ENCODE peak calls at places on chromosomes 5 and 9, in nine cellular contexts. One of them, this sample, is unnamed.

GRCh38 chr5:84372066-84372700 is 12.5 kb downstream of the EDIL3 start:
- DNase-seq in left ventricle myocardium inferior: no peak
- DNase-seq in IMR-90: peak; percentile 75
- DNase-seq in AG04450: no peak
- DNase-seq in tibial artery: no peak
- DNase-seq in pancreas: no peak
- DNase-seq in thoracic aorta: no peak
- DNase-seq in aorta: no peak
- DNase-seq in fibroblast of lung: peak; percentile 96
- DNase-seq in this sample: peak; percentile 6

GRCh38 chr5:154757647-154758406 is 2.6 kb downstream of the LARP1 start:
- DNase-seq in pancreas: peak; percentile 60
- DNase-seq in thoracic aorta: no peak
- DNase-seq in fibroblast of lung: peak; percentile 57
- DNase-seq in IMR-90: peak; percentile 22
- DNase-seq in aorta: no peak
- DNase-seq in tibial artery: no peak
- DNase-seq in AG04450: no peak
- DNase-seq in left ventricle myocardium inferior: no peak
- DNase-seq in this sample: no peak

GRCh38 chr9:71587576-71588362 is 180.5 kb downstream of the CEMIP2 start:
- DNase-seq in aorta: no peak
- DNase-seq in tibial artery: no peak
- DNase-seq in AG04450: no peak
- DNase-seq in fibroblast of lung: peak; percentile 26
- DNase-seq in pancreas: no peak
- DNase-seq in thoracic aorta: no peak
- DNase-seq in IMR-90: peak; percentile 53
- DNase-seq in left ventricle myocardium inferior: no peak
- DNase-seq in this sample: no peak

GRCh38 chr5:41416336-41416735 is 94.1 kb downstream of the PLCXD3 start:
- DNase-seq in IMR-90: no peak
- DNase-seq in thoracic aorta: no peak
- DNase-seq in fibroblast of lung: no peak
- DNase-seq in aorta: no peak
- DNase-seq in AG04450: no peak
- DNase-seq in left ventricle myocardium inferior: no peak
- DNase-seq in pancreas: no peak
- DNase-seq in tibial artery: no peak
- DNase-seq in this sample: no peak

GRCh38 chr9:98890256-98890655 is 53.5 kb upstream of the COL15A1 start:
- DNase-seq in left ventricle myocardium inferior: no peak
- DNase-seq in pancreas: peak; percentile 75
- DNase-seq in fibroblast of lung: no peak
- DNase-seq in AG04450: no peak
- DNase-seq in thoracic aorta: no peak
- DNase-seq in aorta: peak; percentile 46
- DNase-seq in IMR-90: no peak
- DNase-seq in tibial artery: no peak
- DNase-seq in this sample: no peak

GRCh38 chr5:125311743-125312142 is 565.3 kb upstream of the ZNF608 start:
- DNase-seq in tibial artery: no peak
- DNase-seq in AG04450: peak; percentile 59
- DNase-seq in aorta: no peak
- DNase-seq in left ventricle myocardium inferior: no peak
- DNase-seq in pancreas: no peak
- DNase-seq in thoracic aorta: no peak
- DNase-seq in IMR-90: peak; percentile 94
- DNase-seq in fibroblast of lung: peak; percentile 95
- DNase-seq in this sample: peak; percentile 78

GRCh38 chr9:135363556-135363955 is 116.0 kb upstream of the PPP1R26 start:
- DNase-seq in AG04450: no peak
- DNase-seq in left ventricle myocardium inferior: no peak
- DNase-seq in pancreas: no peak
- DNase-seq in IMR-90: no peak
- DNase-seq in thoracic aorta: no peak
- DNase-seq in aorta: no peak
- DNase-seq in tibial artery: no peak
- DNase-seq in fibroblast of lung: no peak
- DNase-seq in this sample: no peak

GRCh38 chr5:167128581-167128980 is 1162.9 kb upstream of the WWC1 start:
- DNase-seq in left ventricle myocardium inferior: no peak
- DNase-seq in thoracic aorta: no peak
- DNase-seq in tibial artery: no peak
- DNase-seq in AG04450: no peak
- DNase-seq in pancreas: no peak
- DNase-seq in aorta: no peak
- DNase-seq in fibroblast of lung: no peak
- DNase-seq in IMR-90: no peak
- DNase-seq in this sample: no peak

GRCh38 chr5:128546658-128547281 is 8.7 kb upstream of the FBN2 start:
- DNase-seq in left ventricle myocardium inferior: no peak
- DNase-seq in AG04450: no peak
- DNase-seq in pancreas: no peak
- DNase-seq in thoracic aorta: no peak
- DNase-seq in fibroblast of lung: no peak
- DNase-seq in IMR-90: no peak
- DNase-seq in aorta: no peak
- DNase-seq in tibial artery: no peak
- DNase-seq in this sample: no peak

DNA sequence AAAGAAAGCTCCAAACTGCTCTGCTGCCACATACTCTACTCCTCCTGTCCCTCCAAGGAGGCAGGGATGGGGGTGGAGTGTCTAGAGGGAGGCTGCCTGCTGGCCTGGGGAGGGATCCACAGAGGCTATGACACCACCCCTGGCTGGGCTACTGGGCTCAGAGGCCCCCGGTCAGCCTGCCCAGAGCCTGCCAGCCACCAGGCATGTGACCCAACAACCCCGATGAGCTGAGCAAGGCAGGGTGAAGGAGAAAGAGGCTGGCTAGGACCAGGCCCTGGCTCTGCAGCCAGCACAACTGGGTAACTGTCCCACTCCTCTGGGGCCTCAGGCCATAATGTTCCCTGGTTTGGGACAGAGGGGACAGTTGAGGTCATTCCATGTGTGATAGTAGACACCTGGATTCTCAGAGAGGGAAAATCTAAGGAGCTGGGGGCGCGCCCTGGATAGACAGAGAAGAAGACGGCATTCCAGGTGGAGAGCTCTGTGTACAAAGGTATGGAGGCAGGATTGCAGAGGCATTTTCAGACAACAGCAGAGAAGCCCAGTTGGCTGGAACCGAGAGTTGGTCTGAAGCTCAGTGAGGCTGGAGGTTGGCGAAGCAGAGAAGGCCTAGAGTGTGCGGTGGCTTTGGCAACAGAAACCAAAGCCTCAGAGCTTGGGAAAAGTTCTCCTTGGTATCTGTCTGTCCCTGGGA is 33.8 kb upstream of the IL17B start:
- DNase-seq in AG04450: no peak
- DNase-seq in left ventricle myocardium inferior: no peak
- DNase-seq in tibial artery: peak; percentile 87
- DNase-seq in fibroblast of lung: no peak
- DNase-seq in IMR-90: no peak
- DNase-seq in pancreas: no peak
- DNase-seq in thoracic aorta: no peak
- DNase-seq in aorta: peak; percentile 80
- DNase-seq in this sample: no peak
- H3K4me3 ChIP-seq in AG04450: peak overlapping the region; percentile 75
- H3K4me3 ChIP-seq in left ventricle myocardium inferior: peak overlapping the region; percentile 63
- H3K4me3 ChIP-seq in tibial artery: peak overlapping the region; percentile 94
- H3K4me3 ChIP-seq in fibroblast of lung: no peak overlapping the region
- H3K4me3 ChIP-seq in IMR-90: no peak overlapping the region
- H3K4me3 ChIP-seq in pancreas: no peak overlapping the region
- H3K4me3 ChIP-seq in thoracic aorta: peak overlapping the region; percentile 83
- H3K4me3 ChIP-seq in aorta: peak overlapping the region; percentile 89
- H3K4me3 ChIP-seq in this sample: peak overlapping the region; percentile 9

GRCh38 chr5:2912741-2913140 is 161.3 kb upstream of the IRX2 start:
- DNase-seq in fibroblast of lung: no peak
- DNase-seq in thoracic aorta: no peak
- DNase-seq in pancreas: no peak
- DNase-seq in left ventricle myocardium inferior: no peak
- DNase-seq in tibial artery: no peak
- DNase-seq in aorta: no peak
- DNase-seq in AG04450: no peak
- DNase-seq in IMR-90: no peak
- DNase-seq in this sample: no peak
- H3K27me3 ChIP-seq in fibroblast of lung: no peaks in the 10 kb centered on the region
- H3K27me3 ChIP-seq in thoracic aorta: no peaks in the 10 kb centered on the region
- H3K27me3 ChIP-seq in pancreas: no peaks in the 10 kb centered on the region
- H3K27me3 ChIP-seq in left ventricle myocardium inferior: peaks cover 25% of the 10 kb centered on the region
- H3K27me3 ChIP-seq in tibial artery: no peaks in the 10 kb centered on the region
- H3K27me3 ChIP-seq in aorta: no peaks in the 10 kb centered on the region
- H3K27me3 ChIP-seq in AG04450: no peaks in the 10 kb centered on the region
- H3K27me3 ChIP-seq in IMR-90: no peaks in the 10 kb centered on the region
- H3K27me3 ChIP-seq in this sample: no peaks in the 10 kb centered on the region

GRCh38 chr9:128722380-128723351 is 1.3 kb downstream of the ZDHHC12 start:
- DNase-seq in IMR-90: no peak
- DNase-seq in AG04450: no peak
- DNase-seq in fibroblast of lung: no peak
- DNase-seq in pancreas: peak; percentile 28
- DNase-seq in thoracic aorta: no peak
- DNase-seq in left ventricle myocardium inferior: no peak
- DNase-seq in aorta: no peak
- DNase-seq in tibial artery: no peak
- DNase-seq in this sample: no peak
- H3K4me3 ChIP-seq in IMR-90: no peak overlapping the region
- H3K4me3 ChIP-seq in AG04450: no peak overlapping the region
- H3K4me3 ChIP-seq in fibroblast of lung: no peak overlapping the region
- H3K4me3 ChIP-seq in pancreas: no peak overlapping the region
- H3K4me3 ChIP-seq in thoracic aorta: peak overlapping the region; percentile 76
- H3K4me3 ChIP-seq in left ventricle myocardium inferior: no peak overlapping the region
- H3K4me3 ChIP-seq in aorta: no peak overlapping the region
- H3K4me3 ChIP-seq in tibial artery: no peak overlapping the region
- H3K4me3 ChIP-seq in this sample: no peak overlapping the region

DNA sequence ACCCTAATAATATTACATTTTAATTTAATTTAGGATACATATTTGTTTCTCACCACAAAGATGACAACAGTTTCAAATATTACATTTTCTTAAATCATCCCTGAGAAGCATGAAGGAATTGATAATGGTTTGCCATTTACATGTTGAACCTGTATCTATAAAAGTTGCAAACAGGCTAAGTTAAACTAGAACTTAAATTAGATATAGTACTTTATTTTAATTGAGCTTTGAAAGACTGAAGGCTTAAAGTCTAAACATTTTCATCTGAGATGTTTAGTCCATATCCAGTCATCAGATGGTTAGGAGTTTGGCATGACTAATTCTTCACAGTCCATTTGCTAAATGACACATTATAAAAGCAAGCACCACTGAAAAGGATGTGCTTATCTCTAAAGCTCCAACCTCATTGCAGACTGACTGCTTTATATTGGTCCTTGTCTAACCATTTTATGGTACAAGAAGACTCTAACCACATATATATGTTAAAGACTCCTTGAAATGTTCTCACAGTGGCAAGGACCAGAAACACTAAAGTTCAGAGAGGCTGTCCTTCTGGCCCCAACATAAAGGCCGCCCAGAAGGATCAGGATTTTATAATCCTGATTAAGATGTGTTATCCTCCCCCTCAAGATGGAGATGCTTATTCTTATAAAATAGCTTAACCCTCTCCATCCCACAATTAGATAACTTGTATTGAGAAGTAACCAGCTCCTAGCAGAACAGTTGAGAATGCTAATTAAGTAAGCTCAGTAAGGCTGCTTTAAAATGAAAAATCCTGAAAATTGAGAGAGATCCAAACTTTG is 25.8 kb downstream of the WNT8A start:
- DNase-seq in tibial artery: no peak
- DNase-seq in aorta: no peak
- DNase-seq in AG04450: no peak
- DNase-seq in thoracic aorta: no peak
- DNase-seq in left ventricle myocardium inferior: no peak
- DNase-seq in pancreas: no peak
- DNase-seq in IMR-90: peak; percentile 2
- DNase-seq in fibroblast of lung: peak; percentile 55
- DNase-seq in this sample: no peak
- H3K27me3 ChIP-seq in tibial artery: peaks cover 7% of the 10 kb centered on the region
- H3K27me3 ChIP-seq in aorta: no peaks in the 10 kb centered on the region
- H3K27me3 ChIP-seq in AG04450: peaks cover 12% of the 10 kb centered on the region
- H3K27me3 ChIP-seq in thoracic aorta: no peaks in the 10 kb centered on the region
- H3K27me3 ChIP-seq in left ventricle myocardium inferior: peaks cover 23% of the 10 kb centered on the region
- H3K27me3 ChIP-seq in pancreas: no peaks in the 10 kb centered on the region
- H3K27me3 ChIP-seq in IMR-90: peaks cover 4% of the 10 kb centered on the region
- H3K27me3 ChIP-seq in fibroblast of lung: no peaks in the 10 kb centered on the region
- H3K27me3 ChIP-seq in this sample: no peaks in the 10 kb centered on the region

DNA sequence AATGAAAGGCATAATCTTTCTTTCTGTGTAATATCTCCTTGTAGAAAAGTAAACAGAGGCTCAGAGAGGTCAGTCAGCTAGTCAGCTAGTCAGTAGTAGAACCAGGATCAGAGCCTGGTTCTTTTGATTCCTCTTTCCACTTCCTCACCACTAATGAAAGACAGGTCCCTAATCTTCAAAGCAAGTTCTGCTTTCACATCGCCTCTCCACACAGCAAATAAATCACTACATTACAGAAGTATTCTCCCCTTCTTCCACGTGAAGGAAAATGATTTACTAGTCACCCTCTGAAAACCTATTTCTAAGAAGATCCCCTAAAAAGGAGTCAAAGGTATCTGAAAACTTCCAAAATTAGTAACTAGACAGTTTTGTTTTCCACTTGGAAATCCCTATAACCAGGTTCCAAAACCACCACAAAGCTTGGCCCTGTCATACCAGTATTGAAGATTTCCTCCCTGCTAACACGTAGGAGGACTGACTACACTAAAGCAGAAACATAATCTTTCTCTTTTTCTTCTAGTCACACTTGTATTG is 140.5 kb upstream of the TARS1 start:
- DNase-seq in AG04450: no peak
- DNase-seq in left ventricle myocardium inferior: no peak
- DNase-seq in IMR-90: no peak
- DNase-seq in fibroblast of lung: peak; percentile 60
- DNase-seq in aorta: no peak
- DNase-seq in thoracic aorta: no peak
- DNase-seq in pancreas: no peak
- DNase-seq in tibial artery: no peak
- DNase-seq in this sample: no peak
- H3K4me3 ChIP-seq in AG04450: no peak overlapping the region
- H3K4me3 ChIP-seq in left ventricle myocardium inferior: no peak overlapping the region
- H3K4me3 ChIP-seq in IMR-90: no peak overlapping the region
- H3K4me3 ChIP-seq in fibroblast of lung: no peak overlapping the region
- H3K4me3 ChIP-seq in aorta: no peak overlapping the region
- H3K4me3 ChIP-seq in thoracic aorta: no peak overlapping the region
- H3K4me3 ChIP-seq in pancreas: no peak overlapping the region
- H3K4me3 ChIP-seq in tibial artery: no peak overlapping the region
- H3K4me3 ChIP-seq in this sample: no peak overlapping the region

GRCh38 chr9:130659699-130660248 is 4.6 kb upstream of the PRDM12 start:
- DNase-seq in aorta: no peak
- DNase-seq in pancreas: no peak
- DNase-seq in fibroblast of lung: no peak
- DNase-seq in thoracic aorta: no peak
- DNase-seq in IMR-90: no peak
- DNase-seq in tibial artery: no peak
- DNase-seq in AG04450: no peak
- DNase-seq in left ventricle myocardium inferior: no peak
- DNase-seq in this sample: no peak
- H3K27me3 ChIP-seq in aorta: no peaks in the 10 kb centered on the region
- H3K27me3 ChIP-seq in pancreas: peaks cover 16% of the 10 kb centered on the region
- H3K27me3 ChIP-seq in fibroblast of lung: peaks cover 80% of the 10 kb centered on the region
- H3K27me3 ChIP-seq in thoracic aorta: peaks cover 20% of the 10 kb centered on the region
- H3K27me3 ChIP-seq in IMR-90: peaks cover 97% of the 10 kb centered on the region
- H3K27me3 ChIP-seq in tibial artery: peaks cover 100% of the 10 kb centered on the region
- H3K27me3 ChIP-seq in AG04450: peaks cover 94% of the 10 kb centered on the region
- H3K27me3 ChIP-seq in left ventricle myocardium inferior: peaks cover 100% of the 10 kb centered on the region
- H3K27me3 ChIP-seq in this sample: peaks cover 61% of the 10 kb centered on the region

GRCh38 chr5:177491429-177491945 is 5.9 kb downstream of the PDLIM7 start:
- DNase-seq in tibial artery: peak; percentile 81
- DNase-seq in fibroblast of lung: peak; percentile 53
- DNase-seq in AG04450: no peak
- DNase-seq in pancreas: no peak
- DNase-seq in left ventricle myocardium inferior: no peak
- DNase-seq in aorta: no peak
- DNase-seq in thoracic aorta: no peak
- DNase-seq in IMR-90: no peak
- DNase-seq in this sample: no peak
- H3K4me3 ChIP-seq in tibial artery: peak overlapping the region; percentile 100
- H3K4me3 ChIP-seq in fibroblast of lung: no peak overlapping the region
- H3K4me3 ChIP-seq in AG04450: no peak overlapping the region
- H3K4me3 ChIP-seq in pancreas: no peak overlapping the region
- H3K4me3 ChIP-seq in left ventricle myocardium inferior: no peak overlapping the region
- H3K4me3 ChIP-seq in aorta: no peak overlapping the region
- H3K4me3 ChIP-seq in thoracic aorta: peak overlapping the region; percentile 90
- H3K4me3 ChIP-seq in IMR-90: no peak overlapping the region
- H3K4me3 ChIP-seq in this sample: no peak overlapping the region